ENCODE peak calls at places on chromosomes 5 and 9, in five cellular contexts. One of them, this sample, is unnamed.

GRCh38 chr9:132207187-132207586 is 45.3 kb downstream of the NTNG2 start:
- DNase-seq in GM04504: no peak
- DNase-seq in KBM-7: no peak
- DNase-seq in HT-29: no peak
- DNase-seq in fibroblast of gingiva: no peak
- DNase-seq in this sample: no peak

GRCh38 chr9:16705121-16705604 is 165.3 kb downstream of the BNC2 start:
- DNase-seq in GM04504: peak
- DNase-seq in HT-29: no peak
- DNase-seq in KBM-7: no peak
- DNase-seq in fibroblast of gingiva: peak
- DNase-seq in this sample: peak

GRCh38 chr9:128152133-128152780 is 3.0 kb downstream of the LCN2 start:
- DNase-seq in GM04504: no peak
- DNase-seq in HT-29: no peak
- DNase-seq in KBM-7: no peak
- DNase-seq in fibroblast of gingiva: no peak
- DNase-seq in this sample: no peak

GRCh38 chr9:127568618-127568970 is 43.5 kb upstream of the STXBP1 start:
- DNase-seq in HT-29: no peak
- DNase-seq in fibroblast of gingiva: no peak
- DNase-seq in GM04504: no peak
- DNase-seq in KBM-7: no peak
- DNase-seq in this sample: peak

GRCh38 chr5:35198096-35198495 is 32.2 kb downstream of the PRLR start:
- DNase-seq in HT-29: peak
- DNase-seq in fibroblast of gingiva: peak
- DNase-seq in GM04504: peak
- DNase-seq in KBM-7: no peak
- DNase-seq in this sample: no peak

GRCh38 chr5:81965510-81965909 is 6.3 kb upstream of the ATG10 start:
- DNase-seq in HT-29: no peak
- DNase-seq in fibroblast of gingiva: no peak
- DNase-seq in KBM-7: no peak
- DNase-seq in GM04504: no peak
- DNase-seq in this sample: no peak

GRCh38 chr9:28342815-28343338 is 769.6 kb upstream of the C9orf72 start:
- DNase-seq in GM04504: no peak
- DNase-seq in HT-29: no peak
- DNase-seq in fibroblast of gingiva: no peak
- DNase-seq in KBM-7: no peak
- DNase-seq in this sample: no peak

GRCh38 chr5:23389543-23390215 is 117.7 kb upstream of the PRDM9 start:
- DNase-seq in KBM-7: no peak
- DNase-seq in fibroblast of gingiva: no peak
- DNase-seq in HT-29: no peak
- DNase-seq in GM04504: no peak
- DNase-seq in this sample: no peak

GRCh38 chr9:105841562-105841961 is 147.2 kb downstream of the TMEM38B start:
- DNase-seq in GM04504: no peak
- DNase-seq in fibroblast of gingiva: no peak
- DNase-seq in KBM-7: no peak
- DNase-seq in HT-29: no peak
- DNase-seq in this sample: no peak

GRCh38 chr5:43066231-43066798 is 26.2 kb upstream of the ANXA2R start:
- DNase-seq in fibroblast of gingiva: peak
- DNase-seq in GM04504: no peak
- DNase-seq in KBM-7: no peak
- DNase-seq in HT-29: no peak
- DNase-seq in this sample: peak

GRCh38 chr5:114412509-114413171 is 50.8 kb downstream of the KCNN2 start:
- DNase-seq in HT-29: peak
- DNase-seq in fibroblast of gingiva: peak
- DNase-seq in GM04504: no peak
- DNase-seq in KBM-7: no peak
- DNase-seq in this sample: no peak

GRCh38 chr5:72242796-72243475 is 77.1 kb downstream of the MRPS27 start:
- DNase-seq in GM04504: no peak
- DNase-seq in fibroblast of gingiva: no peak
- DNase-seq in KBM-7: no peak
- DNase-seq in HT-29: no peak
- DNase-seq in this sample: no peak

GRCh38 chr9:134069536-134070399 is 1.9 kb upstream of the BRD3 start:
- DNase-seq in HT-29: no peak
- DNase-seq in fibroblast of gingiva: no peak
- DNase-seq in KBM-7: no peak
- DNase-seq in GM04504: no peak
- DNase-seq in this sample: no peak

GRCh38 chr9:137604345-137605145 is 941 bp upstream of the ARRDC1 start:
- DNase-seq in HT-29: no peak
- DNase-seq in GM04504: no peak
- DNase-seq in KBM-7: no peak
- DNase-seq in fibroblast of gingiva: no peak
- DNase-seq in this sample: no peak

GRCh38 chr9:80948107-80948506 is 741.2 kb downstream of the TLE1 start:
- DNase-seq in HT-29: no peak
- DNase-seq in KBM-7: no peak
- DNase-seq in fibroblast of gingiva: no peak
- DNase-seq in GM04504: no peak
- DNase-seq in this sample: no peak

GRCh38 chr9:120735415-120736126 is 21.3 kb upstream of the MEGF9 start:
- DNase-seq in GM04504: no peak
- DNase-seq in KBM-7: peak
- DNase-seq in HT-29: peak
- DNase-seq in fibroblast of gingiva: peak
- DNase-seq in this sample: no peak

GRCh38 chr5:60649288-60649917 is 50.6 kb downstream of the DEPDC1B start:
- DNase-seq in KBM-7: peak
- DNase-seq in fibroblast of gingiva: peak
- DNase-seq in HT-29: peak
- DNase-seq in GM04504: no peak
- DNase-seq in this sample: no peak

GRCh38 chr5:138504799-138505198 is 38.2 kb downstream of the ETF1 start:
- DNase-seq in GM04504: no peak
- DNase-seq in fibroblast of gingiva: peak
- DNase-seq in KBM-7: no peak
- DNase-seq in HT-29: no peak
- DNase-seq in this sample: peak

GRCh38 chr9:100595391-100596199 is 17.7 kb downstream of the CAVIN4 start:
- DNase-seq in GM04504: peak
- DNase-seq in KBM-7: peak
- DNase-seq in HT-29: peak
- DNase-seq in fibroblast of gingiva: peak
- DNase-seq in this sample: no peak

GRCh38 chr9:134367796-134368490 is 41.7 kb downstream of the RXRA start:
- DNase-seq in KBM-7: no peak
- DNase-seq in GM04504: no peak
- DNase-seq in fibroblast of gingiva: no peak
- DNase-seq in HT-29: no peak
- DNase-seq in this sample: no peak